ENCODE peak calls at places on chromosomes 12 and 14, in four cellular contexts. N is stimulated activated CD4-positive, alpha-beta T cell treated with anti-CD3 and anti-CD28 coated beads, Interleukin-15, amount 100 ng/mL, for 24 hours; A is thoracic aorta; V is stomach. E is an unnamed sample.

GRCh38 chr12:105561981-105562726 is 231.7 kb downstream of the C12orf75 start:
- DNase-seq in N (no peak), A (peak), V (peak), E (peak)

GRCh38 chr12:57159341-57159740 is 11.9 kb upstream of the LRP1-AS start:
- DNase-seq in N (no peak), A (no peak), V (no peak), E (no peak)

GRCh38 chr12:98751580-98752115 is 106.6 kb downstream of the APAF1 start:
- DNase-seq in N (no peak), A (no peak), V (no peak), E (no peak)

GRCh38 chr12:39043425-39043824 is 138.0 kb upstream of the CPNE8 start:
- DNase-seq in N (no peak), A (no peak), V (no peak), E (no peak)

GRCh38 chr14:100775351-100775830 is 48.7 kb downstream of the DLK1 start:
- DNase-seq in N (no peak), A (no peak), V (no peak), E (no peak)

GRCh38 chr12:130953783-130954543 is at the start of gene ADGRD1:
- DNase-seq in N (no peak), A (no peak), V (peak), E (no peak)

GRCh38 chr14:73258845-73259611 is 21.7 kb downstream of the PAPLN start:
- DNase-seq in N (no peak), A (no peak), V (no peak), E (no peak)

GRCh38 chr14:104895207-104895785 is 29.4 kb upstream of the PLD4 start:
- DNase-seq in N (no peak), A (no peak), V (peak), E (no peak)

GRCh38 chr12:108826807-108827721 is 30.3 kb downstream of the SSH1 start:
- DNase-seq in N (no peak), A (no peak), V (no peak), E (no peak)

GRCh38 chr12:2691340-2692111 is 103.2 kb upstream of the FKBP4 start:
- DNase-seq in N (peak), A (no peak), V (no peak), E (peak)

GRCh38 chr14:103121161-103121845 is 2.0 kb upstream of the TNFAIP2 start:
- DNase-seq in N (no peak), A (no peak), V (no peak), E (no peak)

GRCh38 chr14:99182548-99183115 is 89.4 kb downstream of the BCL11B start:
- DNase-seq in N (no peak), A (no peak), V (no peak), E (no peak)

GRCh38 chr12:108457006-108457733 is 57.9 kb upstream of the FICD start:
- DNase-seq in N (no peak), A (no peak), V (no peak), E (peak)

GRCh38 chr12:13725049-13725448 is 256.4 kb downstream of the GRIN2B start:
- DNase-seq in N (no peak), A (no peak), V (no peak), E (peak)

GRCh38 chr12:62537544-62537943 is 70.9 kb downstream of the MON2 start:
- DNase-seq in N (no peak), A (no peak), V (peak), E (peak)

GRCh38 chr12:51471465-51471864 is 46.8 kb downstream of the SLC4A8 start:
- DNase-seq in N (no peak), A (no peak), V (no peak), E (no peak)

GRCh38 chr14:39217214-39217879 is 16.4 kb upstream of the MIA2 start:
- DNase-seq in N (no peak), A (no peak), V (no peak), E (peak)

GRCh38 chr12:32768518-32768917 is 12.8 kb upstream of the YARS2 start:
- DNase-seq in N (no peak), A (no peak), V (no peak), E (peak)

GRCh38 chr14:36997843-36998242 is 174.6 kb downstream of the SLC25A21 start:
- DNase-seq in N (no peak), A (no peak), V (no peak), E (peak)

GRCh38 chr12:87930652-87931051 is 98.5 kb downstream of the C12orf50 start:
- DNase-seq in N (no peak), A (no peak), V (no peak), E (no peak)

GRCh38 chr12:27343255-27344000 is 10.8 kb downstream of the BMAL2 start:
- DNase-seq in N (no peak), A (no peak), V (no peak), E (no peak)

GRCh38 chr12:120365675-120366340 is 3.2 kb downstream of the MSI1 start:
- DNase-seq in N (no peak), A (no peak), V (peak), E (peak)

GRCh38 chr14:88834883-88835431 is 10.5 kb downstream of the TTC8 start:
- DNase-seq in N (no peak), A (no peak), V (no peak), E (peak)

GRCh38 chr12:85835810-85836715 is at the start of gene RASSF9:
- DNase-seq in N (no peak), A (no peak), V (peak), E (peak)

GRCh38 chr12:131101703-131102492 is 148.2 kb downstream of the ADGRD1 start:
- DNase-seq in N (no peak), A (no peak), V (no peak), E (no peak)

GRCh38 chr12:48816148-48816854 is 2.0 kb upstream of the CACNB3 start:
- DNase-seq in N (no peak), A (no peak), V (peak), E (peak)

GRCh38 chr12:104215638-104216297 is at the start of gene TXNRD1:
- DNase-seq in N (peak), A (peak), V (peak), E (no peak)

GRCh38 chr14:95432152-95433093 is 84.0 kb downstream of the SYNE3 start:
- DNase-seq in N (no peak), A (no peak), V (peak), E (peak)

GRCh38 chr14:106044515-106044914 is 518.1 kb downstream of the TMEM121 start:
- DNase-seq in N (no peak), A (no peak), V (no peak), E (peak)

GRCh38 chr12:71947645-71948105 is 9.0 kb downstream of the TPH2 start:
- DNase-seq in N (no peak), A (no peak), V (no peak), E (peak)

GRCh38 chr12:52181757-52182156 is 10.1 kb downstream of the KRT80 start:
- DNase-seq in N (no peak), A (no peak), V (no peak), E (peak)

E was measured in NCI-H69.